ENCODE peak calls at places on chromosomes 13 and 19, in ten cellular contexts. One of them, this sample, is unnamed.
A peak's percentile ranks its signal among the peaks of the same experiment; 100 is the strongest.

GRCh38 chr13:28528848-28529247 is 33.9 kb upstream of the FLT1 start:
- DNase-seq in heart right ventricle: no peak
- DNase-seq in psoas muscle: no peak
- DNase-seq in adrenal gland: no peak
- DNase-seq in hepatocyte: no peak
- DNase-seq in body of pancreas: no peak
- DNase-seq in WERI-Rb-1: no peak
- DNase-seq in PC-9: no peak
- DNase-seq in SJSA1: no peak
- DNase-seq in mammary epithelial cell: no peak
- DNase-seq in this sample: no peak

GRCh38 chr13:77406644-77407440 is 79.9 kb upstream of the MYCBP2 start:
- DNase-seq in WERI-Rb-1: no peak
- DNase-seq in body of pancreas: no peak
- DNase-seq in SJSA1: no peak
- DNase-seq in PC-9: no peak
- DNase-seq in psoas muscle: no peak
- DNase-seq in mammary epithelial cell: no peak
- DNase-seq in adrenal gland: no peak
- DNase-seq in hepatocyte: no peak
- DNase-seq in heart right ventricle: no peak
- DNase-seq in this sample: no peak

GRCh38 chr19:35642312-35642711 is 767 bp downstream of the ETV2 start:
- DNase-seq in SJSA1: no peak
- DNase-seq in WERI-Rb-1: no peak
- DNase-seq in hepatocyte: no peak
- DNase-seq in adrenal gland: no peak
- DNase-seq in body of pancreas: no peak
- DNase-seq in PC-9: no peak
- DNase-seq in psoas muscle: no peak
- DNase-seq in heart right ventricle: no peak
- DNase-seq in mammary epithelial cell: no peak
- DNase-seq in this sample: no peak

GRCh38 chr13:45063261-45063870 is 56.9 kb upstream of the GTF2F2 start:
- DNase-seq in mammary epithelial cell: peak; percentile 11
- DNase-seq in hepatocyte: no peak
- DNase-seq in PC-9: no peak
- DNase-seq in adrenal gland: no peak
- DNase-seq in body of pancreas: no peak
- DNase-seq in SJSA1: no peak
- DNase-seq in WERI-Rb-1: no peak
- DNase-seq in heart right ventricle: no peak
- DNase-seq in psoas muscle: no peak
- DNase-seq in this sample: no peak

GRCh38 chr19:35378356-35378755 is 7.5 kb downstream of the GPR42 start:
- DNase-seq in hepatocyte: no peak
- DNase-seq in WERI-Rb-1: no peak
- DNase-seq in body of pancreas: no peak
- DNase-seq in SJSA1: no peak
- DNase-seq in psoas muscle: no peak
- DNase-seq in PC-9: no peak
- DNase-seq in heart right ventricle: no peak
- DNase-seq in mammary epithelial cell: no peak
- DNase-seq in adrenal gland: no peak
- DNase-seq in this sample: no peak

GRCh38 chr19:15108845-15109767 is 1.9 kb downstream of the SYDE1 start:
- DNase-seq in heart right ventricle: no peak
- DNase-seq in body of pancreas: no peak
- DNase-seq in SJSA1: no peak
- DNase-seq in PC-9: no peak
- DNase-seq in psoas muscle: no peak
- DNase-seq in hepatocyte: no peak
- DNase-seq in adrenal gland: no peak
- DNase-seq in WERI-Rb-1: no peak
- DNase-seq in mammary epithelial cell: no peak
- DNase-seq in this sample: peak; percentile 64

GRCh38 chr13:109844396-109844795 is 58.0 kb upstream of the IRS2 start:
- DNase-seq in SJSA1: peak; percentile 73
- DNase-seq in heart right ventricle: no peak
- DNase-seq in WERI-Rb-1: no peak
- DNase-seq in adrenal gland: no peak
- DNase-seq in PC-9: no peak
- DNase-seq in hepatocyte: no peak
- DNase-seq in psoas muscle: no peak
- DNase-seq in mammary epithelial cell: peak; percentile 32
- DNase-seq in body of pancreas: peak; percentile 28
- DNase-seq in this sample: no peak

GRCh38 chr13:49494645-49495044 is 1.1 kb upstream of the PHF11 start:
- DNase-seq in body of pancreas: no peak
- DNase-seq in adrenal gland: no peak
- DNase-seq in heart right ventricle: no peak
- DNase-seq in mammary epithelial cell: no peak
- DNase-seq in SJSA1: no peak
- DNase-seq in hepatocyte: no peak
- DNase-seq in WERI-Rb-1: no peak
- DNase-seq in PC-9: no peak
- DNase-seq in psoas muscle: no peak
- DNase-seq in this sample: no peak

GRCh38 chr19:30567535-30568232 is 195.5 kb downstream of the ZNF536 start:
- DNase-seq in hepatocyte: no peak
- DNase-seq in heart right ventricle: no peak
- DNase-seq in body of pancreas: no peak
- DNase-seq in SJSA1: peak; percentile 79
- DNase-seq in adrenal gland: no peak
- DNase-seq in PC-9: no peak
- DNase-seq in WERI-Rb-1: peak; percentile 71
- DNase-seq in mammary epithelial cell: no peak
- DNase-seq in psoas muscle: no peak
- DNase-seq in this sample: peak; percentile 46

GRCh38 chr19:32708457-32708856 is 11.1 kb upstream of the TDRD12 start:
- DNase-seq in heart right ventricle: no peak
- DNase-seq in body of pancreas: no peak
- DNase-seq in mammary epithelial cell: no peak
- DNase-seq in WERI-Rb-1: no peak
- DNase-seq in psoas muscle: no peak
- DNase-seq in hepatocyte: no peak
- DNase-seq in PC-9: no peak
- DNase-seq in SJSA1: no peak
- DNase-seq in adrenal gland: no peak
- DNase-seq in this sample: no peak

GRCh38 chr19:52941941-52942370 is 18.7 kb upstream of the ZNF888 start:
- DNase-seq in adrenal gland: peak; percentile 26
- DNase-seq in hepatocyte: peak; percentile 58
- DNase-seq in PC-9: no peak
- DNase-seq in mammary epithelial cell: peak; percentile 26
- DNase-seq in heart right ventricle: peak; percentile 35
- DNase-seq in psoas muscle: peak; percentile 42
- DNase-seq in WERI-Rb-1: peak; percentile 55
- DNase-seq in SJSA1: peak; percentile 54
- DNase-seq in body of pancreas: peak; percentile 26
- DNase-seq in this sample: no peak

GRCh38 chr19:40807147-40808020 is 8.4 kb downstream of the EGLN2 start:
- DNase-seq in heart right ventricle: no peak
- DNase-seq in adrenal gland: no peak
- DNase-seq in WERI-Rb-1: peak; percentile 73
- DNase-seq in SJSA1: no peak
- DNase-seq in PC-9: peak; percentile 57
- DNase-seq in psoas muscle: no peak
- DNase-seq in hepatocyte: peak; percentile 78
- DNase-seq in mammary epithelial cell: no peak
- DNase-seq in body of pancreas: no peak
- DNase-seq in this sample: peak; percentile 80

GRCh38 chr19:17751912-17752273 is 616 bp downstream of the FCHO1 start:
- DNase-seq in adrenal gland: no peak
- DNase-seq in SJSA1: no peak
- DNase-seq in PC-9: no peak
- DNase-seq in hepatocyte: no peak
- DNase-seq in heart right ventricle: no peak
- DNase-seq in body of pancreas: no peak
- DNase-seq in mammary epithelial cell: no peak
- DNase-seq in WERI-Rb-1: no peak
- DNase-seq in psoas muscle: no peak
- DNase-seq in this sample: no peak

GRCh38 chr19:17752865-17753639 is 1.8 kb downstream of the FCHO1 start:
- DNase-seq in WERI-Rb-1: no peak
- DNase-seq in psoas muscle: no peak
- DNase-seq in SJSA1: no peak
- DNase-seq in mammary epithelial cell: no peak
- DNase-seq in adrenal gland: no peak
- DNase-seq in body of pancreas: no peak
- DNase-seq in PC-9: no peak
- DNase-seq in hepatocyte: no peak
- DNase-seq in heart right ventricle: no peak
- DNase-seq in this sample: peak; percentile 12

GRCh38 chr19:17748884-17749638 is 2.2 kb upstream of the FCHO1 start:
- DNase-seq in SJSA1: no peak
- DNase-seq in heart right ventricle: no peak
- DNase-seq in mammary epithelial cell: no peak
- DNase-seq in adrenal gland: no peak
- DNase-seq in WERI-Rb-1: no peak
- DNase-seq in PC-9: no peak
- DNase-seq in body of pancreas: no peak
- DNase-seq in psoas muscle: no peak
- DNase-seq in hepatocyte: no peak
- DNase-seq in this sample: peak; percentile 38

GRCh38 chr19:17749912-17750317 is 1.4 kb upstream of the FCHO1 start:
- DNase-seq in heart right ventricle: no peak
- DNase-seq in hepatocyte: no peak
- DNase-seq in SJSA1: no peak
- DNase-seq in mammary epithelial cell: no peak
- DNase-seq in body of pancreas: no peak
- DNase-seq in adrenal gland: peak; percentile 72
- DNase-seq in PC-9: no peak
- DNase-seq in WERI-Rb-1: no peak
- DNase-seq in psoas muscle: no peak
- DNase-seq in this sample: peak; percentile 43

DNA sequence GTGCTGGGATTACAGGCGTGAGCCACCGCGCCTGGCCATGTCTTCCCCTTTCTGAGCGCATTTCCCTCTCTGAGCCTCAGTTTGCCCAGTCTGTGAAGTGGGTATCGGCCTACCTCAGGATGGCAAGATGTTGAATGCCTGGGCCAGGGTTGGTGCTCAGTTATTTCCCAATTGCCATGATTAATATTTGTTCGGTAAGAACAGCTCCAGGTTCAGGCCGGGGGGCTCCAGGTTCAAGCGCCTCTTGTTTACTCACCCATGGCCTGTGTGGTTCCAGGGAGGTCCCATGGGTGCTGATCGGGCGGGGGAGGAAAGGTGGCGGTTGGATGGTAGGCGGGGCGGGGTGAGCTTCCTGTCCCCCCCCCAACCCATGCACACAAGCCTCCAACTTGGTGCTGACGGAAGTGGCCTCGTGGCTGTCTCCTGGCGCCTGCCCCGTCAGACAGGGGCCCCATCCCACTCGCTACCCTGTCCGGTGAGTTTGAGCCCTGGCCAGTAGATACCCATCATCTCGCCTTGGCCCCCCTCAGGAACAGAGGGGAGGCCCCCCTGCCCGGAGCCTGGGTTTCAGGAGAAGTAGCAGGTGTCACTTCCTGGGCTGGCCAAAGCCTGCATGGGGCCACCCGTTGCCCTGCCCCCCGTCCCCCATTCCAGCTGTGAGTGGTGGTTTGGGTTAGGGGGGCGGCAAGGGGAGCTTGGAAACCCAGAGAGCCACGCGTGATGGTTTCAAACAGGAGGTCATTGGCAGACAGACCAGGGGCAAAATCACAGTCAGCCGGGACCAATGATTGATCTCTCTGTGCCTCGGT is at the start of gene FCHO1:
- DNase-seq in heart right ventricle: peak; percentile 42
- DNase-seq in body of pancreas: peak; percentile 27
- DNase-seq in SJSA1: no peak
- DNase-seq in adrenal gland: peak; percentile 36
- DNase-seq in mammary epithelial cell: no peak
- DNase-seq in hepatocyte: no peak
- DNase-seq in psoas muscle: no peak
- DNase-seq in PC-9: no peak
- DNase-seq in WERI-Rb-1: no peak
- DNase-seq in this sample: peak; percentile 36
- H3K4me3 ChIP-seq in heart right ventricle: peak within 1 kb of the TSS; percentile 10
- H3K4me3 ChIP-seq in body of pancreas: no peak within 1 kb of the TSS
- H3K4me3 ChIP-seq in SJSA1: no peak within 1 kb of the TSS
- H3K4me3 ChIP-seq in adrenal gland: no peak within 1 kb of the TSS
- H3K4me3 ChIP-seq in mammary epithelial cell: no peak within 1 kb of the TSS
- H3K4me3 ChIP-seq in hepatocyte: no peak within 1 kb of the TSS
- H3K4me3 ChIP-seq in psoas muscle: no peak within 1 kb of the TSS
- H3K4me3 ChIP-seq in PC-9: no peak within 1 kb of the TSS
- H3K4me3 ChIP-seq in WERI-Rb-1: no peak within 1 kb of the TSS
- H3K4me3 ChIP-seq in this sample: no peak within 1 kb of the TSS

DNA sequence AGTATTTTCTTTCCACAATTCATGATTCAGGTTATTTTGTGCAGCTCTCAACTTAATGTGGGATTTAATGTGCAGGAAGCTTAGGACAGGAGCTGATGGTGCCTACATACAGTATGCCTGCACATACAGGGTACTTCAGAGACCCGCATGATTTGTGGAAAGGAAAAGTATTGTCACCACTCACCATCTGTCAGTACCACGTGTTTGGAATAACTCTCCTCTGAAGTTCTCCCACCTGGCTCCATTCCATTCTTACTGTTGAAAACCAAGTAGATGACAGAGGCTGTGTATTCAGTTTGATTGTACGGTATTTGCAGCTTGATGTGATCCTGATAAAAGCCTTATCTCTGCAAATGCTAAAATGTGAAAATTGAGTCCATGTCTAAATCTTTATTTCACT is 85.7 kb downstream of the ZAR1L start:
- DNase-seq in SJSA1: no peak
- DNase-seq in psoas muscle: no peak
- DNase-seq in body of pancreas: no peak
- DNase-seq in WERI-Rb-1: no peak
- DNase-seq in PC-9: no peak
- DNase-seq in adrenal gland: no peak
- DNase-seq in mammary epithelial cell: no peak
- DNase-seq in hepatocyte: no peak
- DNase-seq in heart right ventricle: no peak
- DNase-seq in this sample: no peak
- H3K36me3 ChIP-seq in SJSA1: peaks cover 4% of the 10 kb centered on the region
- H3K36me3 ChIP-seq in psoas muscle: peaks cover 6% of the 10 kb centered on the region
- H3K36me3 ChIP-seq in body of pancreas: peaks cover 21% of the 10 kb centered on the region
- H3K36me3 ChIP-seq in WERI-Rb-1: peaks cover 29% of the 10 kb centered on the region
- H3K36me3 ChIP-seq in PC-9: no peaks in the 10 kb centered on the region
- H3K36me3 ChIP-seq in adrenal gland: no peaks in the 10 kb centered on the region
- H3K36me3 ChIP-seq in mammary epithelial cell: no peaks in the 10 kb centered on the region
- H3K36me3 ChIP-seq in hepatocyte: no peaks in the 10 kb centered on the region
- H3K36me3 ChIP-seq in heart right ventricle: peaks cover 76% of the 10 kb centered on the region
- H3K36me3 ChIP-seq in this sample: no peaks in the 10 kb centered on the region

GRCh38 chr19:5491565-5491964 is 36.3 kb downstream of the ZNRF4 start:
- DNase-seq in hepatocyte: no peak
- DNase-seq in SJSA1: no peak
- DNase-seq in mammary epithelial cell: no peak
- DNase-seq in heart right ventricle: no peak
- DNase-seq in body of pancreas: no peak
- DNase-seq in PC-9: no peak
- DNase-seq in WERI-Rb-1: no peak
- DNase-seq in adrenal gland: no peak
- DNase-seq in psoas muscle: no peak
- DNase-seq in this sample: no peak
- H3K4me3 ChIP-seq in hepatocyte: no peak overlapping the region
- H3K4me3 ChIP-seq in SJSA1: no peak overlapping the region
- H3K4me3 ChIP-seq in mammary epithelial cell: no peak overlapping the region
- H3K4me3 ChIP-seq in heart right ventricle: no peak overlapping the region
- H3K4me3 ChIP-seq in body of pancreas: no peak overlapping the region
- H3K4me3 ChIP-seq in PC-9: no peak overlapping the region
- H3K4me3 ChIP-seq in WERI-Rb-1: no peak overlapping the region
- H3K4me3 ChIP-seq in adrenal gland: no peak overlapping the region
- H3K4me3 ChIP-seq in psoas muscle: no peak overlapping the region
- H3K4me3 ChIP-seq in this sample: no peak overlapping the region

GRCh38 chr13:111275382-111275781 is 45.1 kb upstream of the TEX29 start:
- DNase-seq in SJSA1: no peak
- DNase-seq in mammary epithelial cell: no peak
- DNase-seq in psoas muscle: no peak
- DNase-seq in body of pancreas: no peak
- DNase-seq in heart right ventricle: no peak
- DNase-seq in WERI-Rb-1: no peak
- DNase-seq in adrenal gland: no peak
- DNase-seq in PC-9: no peak
- DNase-seq in hepatocyte: no peak
- DNase-seq in this sample: no peak
- H3K36me3 ChIP-seq in SJSA1: peaks cover 98% of the 10 kb centered on the region
- H3K36me3 ChIP-seq in mammary epithelial cell: peaks cover 11% of the 10 kb centered on the region
- H3K36me3 ChIP-seq in psoas muscle: peaks cover 4% of the 10 kb centered on the region
- H3K36me3 ChIP-seq in body of pancreas: peaks cover 26% of the 10 kb centered on the region
- H3K36me3 ChIP-seq in heart right ventricle: peaks cover 84% of the 10 kb centered on the region
- H3K36me3 ChIP-seq in WERI-Rb-1: peaks cover 58% of the 10 kb centered on the region
- H3K36me3 ChIP-seq in adrenal gland: no peaks in the 10 kb centered on the region
- H3K36me3 ChIP-seq in PC-9: peaks cover 9% of the 10 kb centered on the region
- H3K36me3 ChIP-seq in hepatocyte: no peaks in the 10 kb centered on the region
- H3K36me3 ChIP-seq in this sample: peaks cover 10% of the 10 kb centered on the region

This sample was measured in H7.